ENCODE peak calls at places on chromosome X, in nine cellular contexts. Q is iris pigment epithelial cell; J is activated CD4-positive, CD25-positive, alpha-beta regulatory T cell; X is stimulated activated CD8-positive, alpha-beta memory T cell treated with anti-CD3 and anti-CD28 coated beads, Interleukin-4, amount 100 ng/mL, for 48 hours; H is T-helper 2 cell treated with Interferon-gamma antibody and Interleukin-4, amounts not matched to agents 5 μg/mL and 100 μg/mL, for 36 hours; K is ovary; Z is AG09319; C is HCEC 1CT; D is EL. M is an unnamed sample.

GRCh38 chrX:56968980-56969379 is 26.4 kb downstream of the SPIN3 start:
- DNase-seq in Q (peak), J (no peak), X (no peak), H (no peak), K (no peak), Z (no peak), C (peak), D (peak), M (no peak)

GRCh38 chrX:12239356-12240082 is 101.2 kb downstream of the FRMPD4 start:
- DNase-seq in Q (no peak), J (no peak), X (no peak), H (no peak), K (no peak), Z (no peak), C (no peak), D (no peak), M (no peak)

GRCh38 chrX:43655151-43655676 is 885 bp upstream of the MAOA start:
- DNase-seq in Q (peak), J (peak), X (peak), H (peak), K (peak), Z (no peak), C (peak), D (peak), M (peak)

GRCh38 chrX:9148626-9149385 is 114.9 kb upstream of the FAM9B start:
- DNase-seq in Q (peak), J (no peak), X (no peak), H (no peak), K (peak), Z (no peak), C (peak), D (peak), M (peak)

GRCh38 chrX:119970574-119970973 is 27.0 kb upstream of the NKAP start:
- DNase-seq in Q (no peak), J (no peak), X (no peak), H (no peak), K (no peak), Z (no peak), C (no peak), D (no peak), M (no peak)

GRCh38 chrX:53421772-53422090 is 723 bp downstream of the SMC1A start:
- DNase-seq in Q (no peak), J (no peak), X (no peak), H (no peak), K (no peak), Z (no peak), C (no peak), D (no peak), M (no peak)

GRCh38 chrX:83416273-83416672 is 91.8 kb upstream of the POU3F4 start:
- DNase-seq in Q (peak), J (no peak), X (no peak), H (no peak), K (no peak), Z (no peak), C (no peak), D (no peak), M (peak)

GRCh38 chrX:68511255-68511654 is 12.4 kb downstream of the YIPF6 start:
- DNase-seq in Q (peak), J (no peak), X (peak), H (no peak), K (peak), Z (no peak), C (peak), D (peak), M (peak)

GRCh38 chrX:1444896-1445480 is 7.7 kb downstream of the ASMTL start:
- DNase-seq in Q (no peak), J (no peak), X (peak), H (no peak), K (peak), Z (no peak), C (no peak), D (no peak), M (no peak)

GRCh38 chrX:45715787-45716186 is 515.1 kb upstream of the DIPK2B start:
- DNase-seq in Q (peak), J (no peak), X (no peak), H (no peak), K (no peak), Z (no peak), C (peak), D (peak), M (no peak)

GRCh38 chrX:71096702-71097032 is 1.0 kb downstream of the FOXO4 start:
- DNase-seq in Q (no peak), J (no peak), X (no peak), H (no peak), K (no peak), Z (no peak), C (no peak), D (no peak), M (no peak)

GRCh38 chrX:69031971-69032391 is 133.3 kb downstream of the PJA1 start:
- DNase-seq in Q (no peak), J (no peak), X (no peak), H (no peak), K (no peak), Z (no peak), C (no peak), D (no peak), M (peak)

GRCh38 chrX:8191022-8191421 is 20.0 kb upstream of the VCX2 start:
- DNase-seq in Q (no peak), J (no peak), X (no peak), H (no peak), K (no peak), Z (no peak), C (no peak), D (no peak), M (peak)

GRCh38 chrX:68232206-68232605 is 201.1 kb downstream of the OPHN1 start:
- DNase-seq in Q (no peak), J (no peak), X (no peak), H (no peak), K (no peak), Z (no peak), C (no peak), D (no peak), M (peak)

GRCh38 chrX:26442340-26442739 is 226.4 kb downstream of the MAGEB5 start:
- DNase-seq in Q (peak), J (no peak), X (no peak), H (no peak), K (no peak), Z (no peak), C (no peak), D (no peak), M (peak)

M was measured in bronchial epithelial cell.